ENCODE peak calls at places on chromosomes 2 and 18, in seven cellular contexts. One of them, this sample, is unnamed.

GRCh38 chr2:207791579-207792243 is 22.0 kb upstream of the FZD5 start:
- DNase-seq in fibroblast of lung: no peak
- DNase-seq in effector memory CD4-positive, alpha-beta T cell: no peak
- DNase-seq in Caco-2: peak; percentile 88
- DNase-seq in mammary epithelial cell: peak; percentile 56
- DNase-seq in colonic mucosa: no peak
- DNase-seq in CD8-positive, alpha-beta T cell: no peak
- DNase-seq in this sample: no peak

GRCh38 chr2:75310915-75311314 is 111.6 kb upstream of the TACR1 start:
- DNase-seq in mammary epithelial cell: no peak
- DNase-seq in fibroblast of lung: peak; percentile 30
- DNase-seq in colonic mucosa: no peak
- DNase-seq in CD8-positive, alpha-beta T cell: no peak
- DNase-seq in Caco-2: no peak
- DNase-seq in effector memory CD4-positive, alpha-beta T cell: no peak
- DNase-seq in this sample: no peak

GRCh38 chr2:212173771-212174510 is 364.7 kb downstream of the ERBB4 start:
- DNase-seq in effector memory CD4-positive, alpha-beta T cell: no peak
- DNase-seq in Caco-2: no peak
- DNase-seq in fibroblast of lung: no peak
- DNase-seq in mammary epithelial cell: no peak
- DNase-seq in colonic mucosa: no peak
- DNase-seq in CD8-positive, alpha-beta T cell: no peak
- DNase-seq in this sample: no peak

GRCh38 chr2:65687614-65688013 is 255.2 kb upstream of the SPRED2 start:
- DNase-seq in effector memory CD4-positive, alpha-beta T cell: no peak
- DNase-seq in CD8-positive, alpha-beta T cell: no peak
- DNase-seq in colonic mucosa: no peak
- DNase-seq in mammary epithelial cell: no peak
- DNase-seq in Caco-2: no peak
- DNase-seq in fibroblast of lung: no peak
- DNase-seq in this sample: no peak

GRCh38 chr2:221423212-221423804 is 148.8 kb downstream of the EPHA4 start:
- DNase-seq in colonic mucosa: no peak
- DNase-seq in Caco-2: no peak
- DNase-seq in mammary epithelial cell: no peak
- DNase-seq in effector memory CD4-positive, alpha-beta T cell: no peak
- DNase-seq in CD8-positive, alpha-beta T cell: no peak
- DNase-seq in fibroblast of lung: peak; percentile 73
- DNase-seq in this sample: no peak

GRCh38 chr2:219752731-219753130 is 125.3 kb downstream of the SLC4A3 start:
- DNase-seq in Caco-2: no peak
- DNase-seq in CD8-positive, alpha-beta T cell: no peak
- DNase-seq in mammary epithelial cell: peak; percentile 12
- DNase-seq in effector memory CD4-positive, alpha-beta T cell: no peak
- DNase-seq in fibroblast of lung: peak; percentile 67
- DNase-seq in colonic mucosa: no peak
- DNase-seq in this sample: no peak

GRCh38 chr2:207123776-207124391 is 41.9 kb downstream of the KLF7 start:
- DNase-seq in fibroblast of lung: no peak
- DNase-seq in mammary epithelial cell: no peak
- DNase-seq in effector memory CD4-positive, alpha-beta T cell: no peak
- DNase-seq in colonic mucosa: no peak
- DNase-seq in Caco-2: no peak
- DNase-seq in CD8-positive, alpha-beta T cell: no peak
- DNase-seq in this sample: no peak

GRCh38 chr2:9771101-9771449 is 72.2 kb upstream of the TAF1B start:
- DNase-seq in colonic mucosa: no peak
- DNase-seq in mammary epithelial cell: no peak
- DNase-seq in CD8-positive, alpha-beta T cell: no peak
- DNase-seq in Caco-2: no peak
- DNase-seq in fibroblast of lung: no peak
- DNase-seq in effector memory CD4-positive, alpha-beta T cell: no peak
- DNase-seq in this sample: no peak

GRCh38 chr2:159262904-159263303 is 23.6 kb downstream of the WDSUB1 start:
- DNase-seq in mammary epithelial cell: no peak
- DNase-seq in Caco-2: no peak
- DNase-seq in CD8-positive, alpha-beta T cell: no peak
- DNase-seq in fibroblast of lung: no peak
- DNase-seq in effector memory CD4-positive, alpha-beta T cell: no peak
- DNase-seq in colonic mucosa: no peak
- DNase-seq in this sample: no peak

GRCh38 chr2:54772110-54772509 is 48.6 kb downstream of the EML6 start:
- DNase-seq in fibroblast of lung: peak; percentile 85
- DNase-seq in effector memory CD4-positive, alpha-beta T cell: no peak
- DNase-seq in colonic mucosa: no peak
- DNase-seq in CD8-positive, alpha-beta T cell: no peak
- DNase-seq in Caco-2: no peak
- DNase-seq in mammary epithelial cell: peak; percentile 73
- DNase-seq in this sample: no peak

GRCh38 chr2:218406949-218407703 is 7.5 kb downstream of the CTDSP1 start:
- DNase-seq in fibroblast of lung: peak; percentile 56
- DNase-seq in colonic mucosa: peak; percentile 87
- DNase-seq in mammary epithelial cell: peak; percentile 48
- DNase-seq in effector memory CD4-positive, alpha-beta T cell: peak; percentile 46
- DNase-seq in CD8-positive, alpha-beta T cell: peak; percentile 84
- DNase-seq in Caco-2: no peak
- DNase-seq in this sample: no peak

GRCh38 chr2:41216978-41217377 is 765.1 kb upstream of the SLC8A1 start:
- DNase-seq in CD8-positive, alpha-beta T cell: no peak
- DNase-seq in effector memory CD4-positive, alpha-beta T cell: no peak
- DNase-seq in colonic mucosa: no peak
- DNase-seq in Caco-2: no peak
- DNase-seq in mammary epithelial cell: no peak
- DNase-seq in fibroblast of lung: no peak
- DNase-seq in this sample: no peak

GRCh38 chr2:53787255-53787910 is 539 bp downstream of the ERLEC1 start:
- DNase-seq in Caco-2: no peak
- DNase-seq in CD8-positive, alpha-beta T cell: no peak
- DNase-seq in mammary epithelial cell: peak; percentile 26
- DNase-seq in fibroblast of lung: peak; percentile 55
- DNase-seq in colonic mucosa: no peak
- DNase-seq in effector memory CD4-positive, alpha-beta T cell: no peak
- DNase-seq in this sample: no peak

GRCh38 chr2:153588408-153588807 is 109.8 kb upstream of the RPRM start:
- DNase-seq in mammary epithelial cell: no peak
- DNase-seq in Caco-2: no peak
- DNase-seq in fibroblast of lung: no peak
- DNase-seq in CD8-positive, alpha-beta T cell: no peak
- DNase-seq in colonic mucosa: no peak
- DNase-seq in effector memory CD4-positive, alpha-beta T cell: no peak
- DNase-seq in this sample: no peak
- H3K9me3 ChIP-seq in mammary epithelial cell: peaks cover 3% of the 10 kb centered on the region
- H3K9me3 ChIP-seq in Caco-2: peaks cover 6% of the 10 kb centered on the region
- H3K9me3 ChIP-seq in fibroblast of lung: no peaks in the 10 kb centered on the region
- H3K9me3 ChIP-seq in CD8-positive, alpha-beta T cell: no peaks in the 10 kb centered on the region
- H3K9me3 ChIP-seq in colonic mucosa: no peaks in the 10 kb centered on the region
- H3K9me3 ChIP-seq in effector memory CD4-positive, alpha-beta T cell: no peaks in the 10 kb centered on the region
- H3K9me3 ChIP-seq in this sample: peaks cover 3% of the 10 kb centered on the region

DNA sequence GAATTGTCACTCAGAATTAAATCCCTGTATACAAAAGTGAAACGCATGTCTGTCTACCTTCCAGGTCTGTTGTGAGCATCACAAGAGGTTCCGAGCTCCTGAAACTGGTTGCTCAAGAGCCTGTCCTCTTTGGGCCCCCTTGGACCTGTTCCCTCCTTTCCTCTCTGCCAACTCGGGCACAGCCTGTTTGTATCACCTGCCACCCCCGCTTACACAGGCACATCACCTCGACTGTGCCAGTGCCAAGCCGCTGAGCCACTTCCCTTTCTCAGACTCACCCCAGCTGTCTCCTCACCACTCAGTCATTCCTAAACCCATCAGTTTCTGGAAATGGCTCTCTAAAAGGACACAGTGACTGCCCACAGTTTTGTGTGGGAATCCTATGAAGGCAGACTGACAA is 3.1 kb downstream of the EFR3B start:
- DNase-seq in CD8-positive, alpha-beta T cell: no peak
- DNase-seq in effector memory CD4-positive, alpha-beta T cell: no peak
- DNase-seq in Caco-2: no peak
- DNase-seq in colonic mucosa: no peak
- DNase-seq in mammary epithelial cell: no peak
- DNase-seq in fibroblast of lung: no peak
- DNase-seq in this sample: no peak
- H3K4me3 ChIP-seq in CD8-positive, alpha-beta T cell: no peak overlapping the region
- H3K4me3 ChIP-seq in effector memory CD4-positive, alpha-beta T cell: no peak overlapping the region
- H3K4me3 ChIP-seq in Caco-2: no peak overlapping the region
- H3K4me3 ChIP-seq in colonic mucosa: no peak overlapping the region
- H3K4me3 ChIP-seq in mammary epithelial cell: no peak overlapping the region
- H3K4me3 ChIP-seq in fibroblast of lung: no peak overlapping the region
- H3K4me3 ChIP-seq in this sample: no peak overlapping the region

GRCh38 chr2:213243189-213244044 is 40.8 kb upstream of the SPAG16 start:
- DNase-seq in colonic mucosa: no peak
- DNase-seq in effector memory CD4-positive, alpha-beta T cell: no peak
- DNase-seq in CD8-positive, alpha-beta T cell: no peak
- DNase-seq in Caco-2: no peak
- DNase-seq in fibroblast of lung: no peak
- DNase-seq in mammary epithelial cell: no peak
- DNase-seq in this sample: no peak

GRCh38 chr2:213248637-213249036 is 35.6 kb upstream of the SPAG16 start:
- DNase-seq in mammary epithelial cell: peak; percentile 55
- DNase-seq in colonic mucosa: no peak
- DNase-seq in effector memory CD4-positive, alpha-beta T cell: no peak
- DNase-seq in Caco-2: no peak
- DNase-seq in CD8-positive, alpha-beta T cell: no peak
- DNase-seq in fibroblast of lung: no peak
- DNase-seq in this sample: no peak

GRCh38 chr2:213249502-213249901 is 34.8 kb upstream of the SPAG16 start:
- DNase-seq in mammary epithelial cell: no peak
- DNase-seq in effector memory CD4-positive, alpha-beta T cell: no peak
- DNase-seq in Caco-2: no peak
- DNase-seq in fibroblast of lung: no peak
- DNase-seq in colonic mucosa: no peak
- DNase-seq in CD8-positive, alpha-beta T cell: no peak
- DNase-seq in this sample: no peak

GRCh38 chr2:213247566-213247965 is 36.7 kb upstream of the SPAG16 start:
- DNase-seq in mammary epithelial cell: no peak
- DNase-seq in effector memory CD4-positive, alpha-beta T cell: no peak
- DNase-seq in fibroblast of lung: no peak
- DNase-seq in CD8-positive, alpha-beta T cell: no peak
- DNase-seq in colonic mucosa: no peak
- DNase-seq in Caco-2: no peak
- DNase-seq in this sample: no peak

DNA sequence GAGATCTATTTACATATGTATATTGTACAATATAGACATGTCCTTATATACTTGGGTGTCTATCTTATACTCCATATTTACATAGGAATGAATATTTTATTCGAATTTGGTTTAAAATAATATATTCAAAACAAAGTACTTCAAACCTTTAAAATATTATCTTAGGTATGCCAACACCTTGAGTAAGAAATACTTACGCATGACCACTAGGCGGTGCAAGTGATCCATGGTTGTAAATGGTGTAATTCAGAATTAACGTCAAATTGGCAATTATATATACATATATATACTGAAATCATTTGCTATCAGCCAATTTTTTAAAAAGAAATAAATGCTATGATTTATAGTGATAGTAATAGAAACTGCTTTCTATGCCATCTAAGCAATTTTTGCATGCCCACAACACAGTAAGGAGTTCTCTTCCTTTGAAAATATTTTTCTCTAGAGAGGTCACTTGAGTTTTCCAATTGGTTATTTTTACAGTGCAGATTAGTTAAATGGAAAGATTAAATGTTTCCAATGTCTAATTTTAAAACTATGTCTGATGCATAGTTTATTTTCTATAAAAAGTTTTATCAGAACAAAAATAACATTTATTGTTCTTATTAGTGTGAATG is 37.5 kb upstream of the SPAG16 start:
- DNase-seq in Caco-2: peak; percentile 44
- DNase-seq in colonic mucosa: peak; percentile 46
- DNase-seq in effector memory CD4-positive, alpha-beta T cell: peak; percentile 3
- DNase-seq in fibroblast of lung: peak; percentile 47
- DNase-seq in mammary epithelial cell: peak; percentile 27
- DNase-seq in CD8-positive, alpha-beta T cell: peak; percentile 59
- DNase-seq in this sample: no peak
- H3K9me3 ChIP-seq in Caco-2: no peaks in the 10 kb centered on the region
- H3K9me3 ChIP-seq in colonic mucosa: no peaks in the 10 kb centered on the region
- H3K9me3 ChIP-seq in effector memory CD4-positive, alpha-beta T cell: no peaks in the 10 kb centered on the region
- H3K9me3 ChIP-seq in fibroblast of lung: no peaks in the 10 kb centered on the region
- H3K9me3 ChIP-seq in mammary epithelial cell: no peaks in the 10 kb centered on the region
- H3K9me3 ChIP-seq in CD8-positive, alpha-beta T cell: no peaks in the 10 kb centered on the region
- H3K9me3 ChIP-seq in this sample: no peaks in the 10 kb centered on the region

DNA sequence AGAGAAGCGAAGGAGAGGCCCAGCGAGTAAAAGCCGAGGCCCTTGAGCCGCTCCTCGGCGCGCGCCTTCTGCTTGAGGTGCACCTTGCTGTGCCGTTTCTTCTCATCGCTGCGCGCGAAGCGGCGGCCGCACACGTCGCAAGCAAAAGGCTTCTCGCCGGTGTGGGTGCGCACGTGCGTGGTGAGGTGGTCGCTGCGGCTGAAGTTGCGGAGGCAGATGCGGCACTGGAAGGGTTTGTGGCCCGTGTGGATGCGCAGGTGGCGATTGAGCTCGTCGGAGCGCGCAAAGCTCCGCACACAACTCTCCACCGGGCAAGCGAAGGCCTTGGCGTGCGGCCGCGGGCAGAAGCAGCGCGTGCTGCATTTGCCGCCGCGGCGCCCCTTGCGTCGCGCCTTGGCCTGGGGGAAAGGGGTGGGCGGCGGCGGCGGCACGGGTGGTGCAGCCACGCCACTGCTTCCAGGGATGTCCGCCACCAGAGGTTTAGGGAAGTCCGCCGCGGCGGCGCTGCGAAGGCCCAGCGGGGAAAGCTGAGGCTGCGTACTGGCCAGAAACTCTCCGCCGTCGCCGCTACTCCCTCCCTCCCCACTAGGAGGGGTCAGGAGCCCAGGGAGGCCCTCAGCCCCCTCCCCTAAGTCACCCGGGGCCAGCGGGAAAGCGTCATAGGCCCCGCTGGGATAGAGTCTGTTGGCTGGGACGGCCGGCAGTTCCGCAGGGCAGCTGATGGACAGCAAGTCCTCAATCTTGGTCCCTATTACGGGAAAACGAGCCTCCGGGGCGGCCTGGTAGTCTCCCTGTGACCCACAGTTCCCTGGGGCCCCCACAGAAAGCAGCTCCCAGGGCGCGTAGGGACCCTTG is 1.7 kb downstream of the EGR4 start:
- DNase-seq in CD8-positive, alpha-beta T cell: no peak
- DNase-seq in colonic mucosa: no peak
- DNase-seq in Caco-2: no peak
- DNase-seq in mammary epithelial cell: peak; percentile 37
- DNase-seq in effector memory CD4-positive, alpha-beta T cell: no peak
- DNase-seq in fibroblast of lung: no peak
- DNase-seq in this sample: no peak
- H3K4me3 ChIP-seq in CD8-positive, alpha-beta T cell: peak overlapping the region; percentile 40
- H3K4me3 ChIP-seq in colonic mucosa: peak overlapping the region; percentile 8
- H3K4me3 ChIP-seq in Caco-2: no peak overlapping the region
- H3K4me3 ChIP-seq in mammary epithelial cell: no peak overlapping the region
- H3K4me3 ChIP-seq in effector memory CD4-positive, alpha-beta T cell: peak overlapping the region; percentile 26
- H3K4me3 ChIP-seq in fibroblast of lung: no peak overlapping the region
- H3K4me3 ChIP-seq in this sample: peak overlapping the region; percentile 55

GRCh38 chr18:78794031-78794430 is 185.6 kb upstream of the SALL3 start:
- DNase-seq in effector memory CD4-positive, alpha-beta T cell: no peak
- DNase-seq in colonic mucosa: no peak
- DNase-seq in mammary epithelial cell: no peak
- DNase-seq in Caco-2: no peak
- DNase-seq in CD8-positive, alpha-beta T cell: no peak
- DNase-seq in fibroblast of lung: no peak
- DNase-seq in this sample: no peak
- H3K9me3 ChIP-seq in effector memory CD4-positive, alpha-beta T cell: no peaks in the 10 kb centered on the region
- H3K9me3 ChIP-seq in colonic mucosa: no peaks in the 10 kb centered on the region
- H3K9me3 ChIP-seq in mammary epithelial cell: peaks cover 41% of the 10 kb centered on the region
- H3K9me3 ChIP-seq in Caco-2: no peaks in the 10 kb centered on the region
- H3K9me3 ChIP-seq in CD8-positive, alpha-beta T cell: no peaks in the 10 kb centered on the region
- H3K9me3 ChIP-seq in fibroblast of lung: no peaks in the 10 kb centered on the region
- H3K9me3 ChIP-seq in this sample: no peaks in the 10 kb centered on the region